ENCODE peak calls at places on chromosomes 5 and 9, in ten cellular contexts. A is fibroblast of villous mesenchyme, L is aorta, G is neuronal stem cell, B is fibroblast of lung, R is A549, X is dorsolateral prefrontal cortex, J is left ventricle myocardium inferior, O is Karpas-422, V is AG04449. H is an unnamed sample.

GRCh38 chr5:39194466-39195136 is 24.8 kb downstream of the FYB1 start:
- DNase-seq in R (peak; percentile 49), V (peak; percentile 56), G (no peak), L (no peak), O (no peak), X (no peak), B (peak; percentile 72), A (peak; percentile 88), J (no peak), H (no peak)

GRCh38 chr5:7261049-7261448 is 134.9 kb upstream of the ADCY2 start:
- DNase-seq in O (peak; percentile 74), J (no peak), V (peak; percentile 17), L (no peak), A (peak; percentile 23), B (peak; percentile 9), R (peak; percentile 16), G (peak; percentile 78), X (no peak), H (peak; percentile 90)

GRCh38 chr5:37814699-37815098 is 25.1 kb downstream of the GDNF start:
- DNase-seq in A (no peak), B (no peak), R (no peak), V (no peak), O (no peak), G (no peak), J (no peak), X (no peak), L (no peak), H (no peak)

GRCh38 chr5:157574456-157575095 is 999 bp downstream of the ADAM19 start:
- DNase-seq in X (no peak), V (no peak), B (no peak), A (no peak), O (no peak), G (no peak), L (peak; percentile 60), J (no peak), R (no peak), H (no peak)

GRCh38 chr5:141785135-141785534 is 93.1 kb downstream of the PCDH1 start:
- DNase-seq in A (no peak), R (no peak), G (no peak), J (no peak), X (no peak), B (no peak), V (no peak), O (no peak), L (no peak), H (no peak)

GRCh38 chr9:137463931-137464290 is 4.8 kb upstream of the NSMF start:
- DNase-seq in R (no peak), G (no peak), V (no peak), B (no peak), A (no peak), X (no peak), L (peak; percentile 42), J (no peak), O (no peak), H (no peak)

GRCh38 chr9:88106492-88106891 is 31.8 kb downstream of the SPATA31C2 start:
- DNase-seq in V (no peak), R (no peak), X (no peak), J (no peak), B (peak; percentile 35), L (no peak), G (no peak), A (peak; percentile 45), O (peak; percentile 59), H (peak; percentile 22)

GRCh38 chr5:30918171-30918570 is 275.3 kb upstream of the CDH6 start:
- DNase-seq in O (no peak), X (no peak), A (no peak), G (no peak), R (no peak), L (no peak), B (no peak), J (no peak), V (no peak), H (no peak)

GRCh38 chr5:72167790-72168189 is 60.5 kb downstream of the MAP1B start:
- DNase-seq in L (peak; percentile 72), A (no peak), J (peak; percentile 39), R (no peak), V (no peak), X (no peak), B (peak; percentile 51), G (no peak), O (no peak), H (no peak)

GRCh38 chr5:72167257-72167656 is 60.0 kb downstream of the MAP1B start:
- DNase-seq in R (no peak), V (no peak), B (no peak), X (no peak), G (no peak), J (no peak), A (no peak), L (no peak), O (no peak), H (no peak)

GRCh38 chr5:72163349-72163983 is 56.2 kb downstream of the MAP1B start:
- DNase-seq in X (no peak), O (no peak), V (no peak), G (no peak), R (no peak), A (no peak), L (no peak), J (no peak), B (no peak), H (no peak)

GRCh38 chr5:72170101-72170500 is 62.8 kb downstream of the MAP1B start:
- DNase-seq in L (no peak), G (no peak), B (no peak), V (no peak), R (no peak), A (no peak), O (no peak), X (no peak), J (no peak), H (no peak)

DNA sequence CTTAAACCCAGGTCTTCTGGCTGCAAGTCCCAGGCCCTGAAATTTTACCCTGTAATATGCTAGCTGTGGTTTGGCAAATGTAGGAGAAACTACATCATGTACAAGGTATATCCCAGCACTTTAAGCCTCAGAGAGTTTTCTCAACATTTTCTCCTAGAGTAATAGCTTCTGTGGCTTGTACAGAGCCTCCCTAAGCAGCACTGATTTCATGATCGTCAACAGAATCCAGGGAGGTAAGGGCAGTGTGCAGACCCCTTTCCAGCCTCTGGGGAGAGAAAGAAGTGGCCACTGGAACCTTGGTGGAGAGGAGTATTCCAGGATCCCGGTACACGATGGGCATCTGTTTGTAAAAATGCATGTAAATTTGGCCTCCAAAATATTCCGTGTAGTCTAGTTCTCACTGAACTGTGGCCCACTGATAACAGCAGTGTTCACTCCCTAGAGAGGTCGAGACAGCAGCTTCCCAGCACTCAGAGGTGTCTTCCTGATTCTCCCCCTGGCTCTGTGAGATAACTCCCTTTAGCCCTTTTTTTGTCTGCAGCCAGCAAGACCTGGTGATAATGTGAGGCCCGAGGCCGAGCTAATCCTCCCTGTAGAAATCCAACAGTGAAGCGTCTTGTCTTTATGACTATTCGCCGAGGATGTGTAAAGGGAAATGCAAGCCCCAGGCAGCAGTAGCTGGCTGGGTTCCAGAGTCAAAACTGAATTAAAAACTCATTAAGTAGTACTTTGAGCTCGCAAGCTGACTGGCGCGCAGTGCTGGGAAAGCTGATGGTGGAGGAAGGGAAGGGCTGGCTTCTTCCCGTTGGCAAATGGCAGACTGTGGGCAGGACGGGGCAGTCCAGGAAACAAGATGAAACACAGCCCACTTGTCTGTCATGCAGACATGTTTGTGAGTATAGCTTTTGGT is 59.0 kb downstream of the MAP1B start:
- DNase-seq in R (no peak), L (peak; percentile 74), G (no peak), J (peak; percentile 39), B (peak; percentile 79), X (peak; percentile 73), V (no peak), A (peak; percentile 69), O (no peak), H (peak; percentile 48)
- H3K4me3 ChIP-seq in R (no peak overlapping the region), L (no peak overlapping the region), G (no peak overlapping the region), J (peak overlapping the region; percentile 46), B (no peak overlapping the region), X (peak overlapping the region; percentile 8), V (no peak overlapping the region), A (no peak overlapping the region), O (no peak overlapping the region), H (no peak overlapping the region)

DNA sequence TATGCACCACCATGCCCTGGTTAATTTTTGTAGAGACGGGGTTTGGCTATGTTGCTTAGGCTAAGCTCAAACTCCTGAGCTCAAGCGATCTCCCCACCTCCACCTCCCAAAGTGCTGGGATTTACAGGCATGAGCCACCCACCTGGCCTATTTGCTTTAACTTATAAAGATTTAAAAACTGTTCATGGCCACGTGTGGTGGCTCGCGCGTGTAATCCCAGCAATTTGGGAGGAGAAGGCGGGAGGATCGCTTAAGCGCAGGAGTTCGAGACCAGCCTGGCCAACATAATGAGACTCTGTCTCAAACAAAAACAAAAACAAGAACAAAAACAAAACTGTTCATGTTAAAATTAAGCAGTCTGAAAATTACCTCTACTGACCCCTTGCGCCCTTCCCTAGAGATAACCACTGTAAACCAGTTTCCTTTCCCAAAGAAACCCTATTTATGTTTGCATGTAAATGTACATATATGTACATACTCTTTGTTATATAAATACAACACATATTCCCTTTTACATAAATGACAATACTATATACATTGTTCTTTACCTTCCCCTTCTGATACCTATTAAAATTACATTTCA is 1.5 kb downstream of the AK6 start:
- DNase-seq in B (no peak), L (no peak), X (no peak), G (no peak), J (no peak), R (no peak), A (no peak), O (no peak), V (no peak), H (no peak)
- H3K4me3 ChIP-seq in B (peak overlapping the region; percentile 71), L (no peak overlapping the region), X (peak overlapping the region; percentile 57), G (no peak overlapping the region), J (peak overlapping the region; percentile 89), R (peak overlapping the region; percentile 80), A (peak overlapping the region; percentile 90), O (peak overlapping the region; percentile 76), V (peak overlapping the region; percentile 90), H (peak overlapping the region; percentile 58)

GRCh38 chr9:21550392-21550791 is 68.3 kb upstream of the IFNE start:
- DNase-seq in O (no peak), J (no peak), L (no peak), A (no peak), V (no peak), B (peak; percentile 18), X (no peak), G (no peak), R (no peak), H (no peak)
- H3K4me3 ChIP-seq in O (no peak overlapping the region), J (no peak overlapping the region), L (no peak overlapping the region), A (peak overlapping the region; percentile 10), V (no peak overlapping the region), B (no peak overlapping the region), X (no peak overlapping the region), G (no peak overlapping the region), R (peak overlapping the region; percentile 79), H (no peak overlapping the region)

GRCh38 chr5:115637507-115637906 is 11.7 kb upstream of the TMED7 start:
- DNase-seq in A (no peak), R (no peak), X (no peak), B (no peak), O (no peak), V (no peak), G (no peak), J (no peak), L (no peak), H (no peak)

GRCh38 chr5:115629903-115630302 is 4.1 kb upstream of the TMED7 start:
- DNase-seq in L (no peak), B (no peak), J (no peak), G (no peak), X (no peak), O (no peak), A (no peak), R (no peak), V (no peak), H (no peak)

GRCh38 chr5:115639377-115639776 is 13.5 kb upstream of the TMED7 start:
- DNase-seq in J (no peak), O (no peak), V (no peak), A (no peak), X (no peak), L (no peak), R (no peak), G (no peak), B (no peak), H (no peak)

GRCh38 chr5:115636008-115636407 is 10.2 kb upstream of the TMED7 start:
- DNase-seq in J (no peak), B (no peak), L (no peak), O (no peak), V (no peak), X (no peak), G (no peak), A (no peak), R (no peak), H (no peak)

DNA sequence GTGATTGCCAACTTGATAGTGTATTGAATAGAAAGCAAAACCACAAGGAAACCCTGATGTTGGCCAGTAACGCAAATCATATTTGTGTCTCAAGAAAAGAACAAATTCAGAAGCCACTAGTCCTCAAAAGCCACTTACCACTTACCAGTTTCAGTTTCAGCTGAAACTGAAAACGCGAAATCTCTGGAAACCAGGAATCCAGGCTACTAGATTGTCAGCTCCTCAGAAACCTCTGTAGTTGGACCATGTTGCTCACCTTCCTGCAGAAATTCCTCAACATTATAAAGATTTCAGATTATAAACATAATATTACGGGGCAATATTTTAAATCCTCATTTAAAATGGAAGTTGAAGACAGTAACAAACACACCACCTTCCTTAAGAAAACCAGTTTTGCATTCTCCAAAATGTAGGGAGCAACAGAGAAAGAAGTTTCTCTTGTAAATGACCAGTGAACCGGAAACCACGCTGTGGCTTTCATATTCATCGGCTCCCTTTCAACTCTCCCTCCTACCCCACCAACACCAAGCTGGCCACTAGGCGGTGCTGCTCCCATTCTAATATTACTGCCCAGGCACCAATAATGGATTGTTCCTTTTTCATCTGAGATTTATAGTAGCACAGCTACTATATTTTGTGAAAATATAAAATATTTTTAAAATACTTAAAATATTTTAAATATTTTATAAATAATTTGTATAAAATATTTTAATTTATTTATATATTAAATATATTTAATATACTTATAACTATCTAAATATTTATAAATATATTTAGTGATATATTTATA is 8.7 kb upstream of the TMED7 start:
- DNase-seq in J (peak; percentile 86), B (peak; percentile 85), L (peak; percentile 93), A (peak; percentile 83), R (peak; percentile 93), V (no peak), G (peak; percentile 78), O (peak; percentile 96), X (peak; percentile 91), H (peak; percentile 71)
- H3K4me3 ChIP-seq in J (peak overlapping the region; percentile 53), B (peak overlapping the region; percentile 41), L (peak overlapping the region; percentile 20), A (peak overlapping the region; percentile 50), R (peak overlapping the region; percentile 7), V (peak overlapping the region; percentile 43), G (no peak overlapping the region), O (peak overlapping the region; percentile 58), X (peak overlapping the region; percentile 16), H (no peak overlapping the region)

H was measured in NT2/D1.